ENCODE peak calls at places on chromosomes 6 and 20, in eight cellular contexts. One of them, this sample, is unnamed.

GRCh38 chr6:114541794-114542193 is 199.0 kb upstream of the HS3ST5 start:
- DNase-seq in activated CD8-positive, alpha-beta memory T cell treated with anti-CD3 and anti-CD28 coated beads, Interleukin-2, amount 50 U/mL, for 4 hours: no peak
- DNase-seq in caudate nucleus: no peak
- DNase-seq in DMS153: no peak
- DNase-seq in GM13977: no peak
- DNase-seq in iris pigment epithelial cell: no peak
- DNase-seq in effector memory CD4-positive, alpha-beta T cell: no peak
- DNase-seq in choroid plexus epithelial cell: no peak
- DNase-seq in this sample: no peak

GRCh38 chr6:82143041-82143481 is 104.5 kb downstream of the IBTK start:
- DNase-seq in activated CD8-positive, alpha-beta memory T cell treated with anti-CD3 and anti-CD28 coated beads, Interleukin-2, amount 50 U/mL, for 4 hours: no peak
- DNase-seq in caudate nucleus: no peak
- DNase-seq in DMS153: no peak
- DNase-seq in GM13977: no peak
- DNase-seq in iris pigment epithelial cell: peak; percentile 91
- DNase-seq in effector memory CD4-positive, alpha-beta T cell: no peak
- DNase-seq in choroid plexus epithelial cell: no peak
- DNase-seq in this sample: no peak

GRCh38 chr20:52193133-52193532 is 1.6 kb upstream of the ZFP64 start:
- DNase-seq in activated CD8-positive, alpha-beta memory T cell treated with anti-CD3 and anti-CD28 coated beads, Interleukin-2, amount 50 U/mL, for 4 hours: no peak
- DNase-seq in caudate nucleus: no peak
- DNase-seq in DMS153: peak; percentile 16
- DNase-seq in GM13977: no peak
- DNase-seq in iris pigment epithelial cell: no peak
- DNase-seq in effector memory CD4-positive, alpha-beta T cell: no peak
- DNase-seq in choroid plexus epithelial cell: no peak
- DNase-seq in this sample: no peak

GRCh38 chr6:44176935-44177509 is 18.4 kb downstream of the CAPN11 start:
- DNase-seq in activated CD8-positive, alpha-beta memory T cell treated with anti-CD3 and anti-CD28 coated beads, Interleukin-2, amount 50 U/mL, for 4 hours: no peak
- DNase-seq in caudate nucleus: no peak
- DNase-seq in DMS153: no peak
- DNase-seq in GM13977: peak; percentile 75
- DNase-seq in iris pigment epithelial cell: no peak
- DNase-seq in effector memory CD4-positive, alpha-beta T cell: no peak
- DNase-seq in choroid plexus epithelial cell: no peak
- DNase-seq in this sample: no peak

GRCh38 chr6:43723737-43724295 is 36.2 kb upstream of the MRPS18A start:
- DNase-seq in activated CD8-positive, alpha-beta memory T cell treated with anti-CD3 and anti-CD28 coated beads, Interleukin-2, amount 50 U/mL, for 4 hours: peak; percentile 74
- DNase-seq in caudate nucleus: no peak
- DNase-seq in DMS153: peak; percentile 74
- DNase-seq in GM13977: peak; percentile 80
- DNase-seq in iris pigment epithelial cell: peak; percentile 64
- DNase-seq in effector memory CD4-positive, alpha-beta T cell: peak; percentile 53
- DNase-seq in choroid plexus epithelial cell: peak; percentile 83
- DNase-seq in this sample: no peak

GRCh38 chr6:116016846-116017545 is 43.7 kb downstream of the FRK start:
- DNase-seq in activated CD8-positive, alpha-beta memory T cell treated with anti-CD3 and anti-CD28 coated beads, Interleukin-2, amount 50 U/mL, for 4 hours: no peak
- DNase-seq in caudate nucleus: no peak
- DNase-seq in DMS153: peak; percentile 46
- DNase-seq in GM13977: no peak
- DNase-seq in iris pigment epithelial cell: no peak
- DNase-seq in effector memory CD4-positive, alpha-beta T cell: no peak
- DNase-seq in choroid plexus epithelial cell: peak; percentile 23
- DNase-seq in this sample: no peak

GRCh38 chr6:136753624-136754023 is 38.7 kb downstream of the MAP3K5 start:
- DNase-seq in activated CD8-positive, alpha-beta memory T cell treated with anti-CD3 and anti-CD28 coated beads, Interleukin-2, amount 50 U/mL, for 4 hours: peak; percentile 56
- DNase-seq in caudate nucleus: no peak
- DNase-seq in DMS153: no peak
- DNase-seq in GM13977: no peak
- DNase-seq in iris pigment epithelial cell: no peak
- DNase-seq in effector memory CD4-positive, alpha-beta T cell: peak; percentile 58
- DNase-seq in choroid plexus epithelial cell: no peak
- DNase-seq in this sample: no peak

GRCh38 chr6:79699606-79700005 is 68.5 kb downstream of the SH3BGRL2 start:
- DNase-seq in activated CD8-positive, alpha-beta memory T cell treated with anti-CD3 and anti-CD28 coated beads, Interleukin-2, amount 50 U/mL, for 4 hours: no peak
- DNase-seq in caudate nucleus: no peak
- DNase-seq in DMS153: no peak
- DNase-seq in GM13977: no peak
- DNase-seq in iris pigment epithelial cell: no peak
- DNase-seq in effector memory CD4-positive, alpha-beta T cell: no peak
- DNase-seq in choroid plexus epithelial cell: no peak
- DNase-seq in this sample: no peak

GRCh38 chr20:24990810-24991252 is 1.7 kb downstream of the APMAP start:
- DNase-seq in activated CD8-positive, alpha-beta memory T cell treated with anti-CD3 and anti-CD28 coated beads, Interleukin-2, amount 50 U/mL, for 4 hours: no peak
- DNase-seq in caudate nucleus: no peak
- DNase-seq in DMS153: no peak
- DNase-seq in GM13977: no peak
- DNase-seq in iris pigment epithelial cell: no peak
- DNase-seq in effector memory CD4-positive, alpha-beta T cell: no peak
- DNase-seq in choroid plexus epithelial cell: no peak
- DNase-seq in this sample: no peak

GRCh38 chr6:167329014-167329413 is 4.1 kb downstream of the TTLL2 start:
- DNase-seq in activated CD8-positive, alpha-beta memory T cell treated with anti-CD3 and anti-CD28 coated beads, Interleukin-2, amount 50 U/mL, for 4 hours: no peak
- DNase-seq in caudate nucleus: no peak
- DNase-seq in DMS153: no peak
- DNase-seq in GM13977: no peak
- DNase-seq in iris pigment epithelial cell: no peak
- DNase-seq in effector memory CD4-positive, alpha-beta T cell: no peak
- DNase-seq in choroid plexus epithelial cell: no peak
- DNase-seq in this sample: no peak

GRCh38 chr20:52204136-52204535 is 12.6 kb upstream of the ZFP64 start:
- DNase-seq in activated CD8-positive, alpha-beta memory T cell treated with anti-CD3 and anti-CD28 coated beads, Interleukin-2, amount 50 U/mL, for 4 hours: no peak
- DNase-seq in caudate nucleus: no peak
- DNase-seq in DMS153: no peak
- DNase-seq in GM13977: no peak
- DNase-seq in iris pigment epithelial cell: no peak
- DNase-seq in effector memory CD4-positive, alpha-beta T cell: no peak
- DNase-seq in choroid plexus epithelial cell: no peak
- DNase-seq in this sample: no peak

GRCh38 chr20:59470521-59470920 is 133.8 kb upstream of the PHACTR3 start:
- DNase-seq in activated CD8-positive, alpha-beta memory T cell treated with anti-CD3 and anti-CD28 coated beads, Interleukin-2, amount 50 U/mL, for 4 hours: no peak
- DNase-seq in caudate nucleus: no peak
- DNase-seq in DMS153: no peak
- DNase-seq in GM13977: no peak
- DNase-seq in iris pigment epithelial cell: no peak
- DNase-seq in effector memory CD4-positive, alpha-beta T cell: no peak
- DNase-seq in choroid plexus epithelial cell: no peak
- DNase-seq in this sample: no peak

GRCh38 chr6:131643262-131643631 is 6.1 kb downstream of the ENPP3 start:
- DNase-seq in activated CD8-positive, alpha-beta memory T cell treated with anti-CD3 and anti-CD28 coated beads, Interleukin-2, amount 50 U/mL, for 4 hours: no peak
- DNase-seq in caudate nucleus: no peak
- DNase-seq in DMS153: peak; percentile 86
- DNase-seq in GM13977: no peak
- DNase-seq in iris pigment epithelial cell: no peak
- DNase-seq in effector memory CD4-positive, alpha-beta T cell: no peak
- DNase-seq in choroid plexus epithelial cell: no peak
- DNase-seq in this sample: peak; percentile 17

GRCh38 chr20:13856356-13856755 is 71.5 kb downstream of the NDUFAF5 start:
- DNase-seq in activated CD8-positive, alpha-beta memory T cell treated with anti-CD3 and anti-CD28 coated beads, Interleukin-2, amount 50 U/mL, for 4 hours: no peak
- DNase-seq in caudate nucleus: no peak
- DNase-seq in DMS153: no peak
- DNase-seq in GM13977: no peak
- DNase-seq in iris pigment epithelial cell: no peak
- DNase-seq in effector memory CD4-positive, alpha-beta T cell: no peak
- DNase-seq in choroid plexus epithelial cell: no peak
- DNase-seq in this sample: no peak

GRCh38 chr20:47502271-47502730 is 614 bp downstream of the NCOA3 start:
- DNase-seq in activated CD8-positive, alpha-beta memory T cell treated with anti-CD3 and anti-CD28 coated beads, Interleukin-2, amount 50 U/mL, for 4 hours: peak; percentile 34
- DNase-seq in caudate nucleus: no peak
- DNase-seq in DMS153: no peak
- DNase-seq in GM13977: no peak
- DNase-seq in iris pigment epithelial cell: peak; percentile 16
- DNase-seq in effector memory CD4-positive, alpha-beta T cell: no peak
- DNase-seq in choroid plexus epithelial cell: peak; percentile 29
- DNase-seq in this sample: no peak

GRCh38 chr6:31784270-31784925 is 7.3 kb upstream of the VWA7 start:
- DNase-seq in activated CD8-positive, alpha-beta memory T cell treated with anti-CD3 and anti-CD28 coated beads, Interleukin-2, amount 50 U/mL, for 4 hours: no peak
- DNase-seq in caudate nucleus: no peak
- DNase-seq in DMS153: no peak
- DNase-seq in GM13977: no peak
- DNase-seq in iris pigment epithelial cell: no peak
- DNase-seq in effector memory CD4-positive, alpha-beta T cell: no peak
- DNase-seq in choroid plexus epithelial cell: no peak
- DNase-seq in this sample: no peak

GRCh38 chr6:36361071-36361470 is 24.4 kb upstream of the BNIP5 start:
- DNase-seq in activated CD8-positive, alpha-beta memory T cell treated with anti-CD3 and anti-CD28 coated beads, Interleukin-2, amount 50 U/mL, for 4 hours: no peak
- DNase-seq in caudate nucleus: no peak
- DNase-seq in DMS153: no peak
- DNase-seq in GM13977: no peak
- DNase-seq in iris pigment epithelial cell: no peak
- DNase-seq in effector memory CD4-positive, alpha-beta T cell: no peak
- DNase-seq in choroid plexus epithelial cell: no peak
- DNase-seq in this sample: no peak

GRCh38 chr6:157891544-157892362 is 68.7 kb downstream of the SNX9 start:
- DNase-seq in activated CD8-positive, alpha-beta memory T cell treated with anti-CD3 and anti-CD28 coated beads, Interleukin-2, amount 50 U/mL, for 4 hours: no peak
- DNase-seq in caudate nucleus: no peak
- DNase-seq in DMS153: no peak
- DNase-seq in GM13977: no peak
- DNase-seq in iris pigment epithelial cell: peak; percentile 30
- DNase-seq in effector memory CD4-positive, alpha-beta T cell: no peak
- DNase-seq in choroid plexus epithelial cell: peak; percentile 32
- DNase-seq in this sample: no peak

GRCh38 chr6:329888-330691 is 37.8 kb downstream of the DUSP22 start:
- DNase-seq in activated CD8-positive, alpha-beta memory T cell treated with anti-CD3 and anti-CD28 coated beads, Interleukin-2, amount 50 U/mL, for 4 hours: no peak
- DNase-seq in caudate nucleus: no peak
- DNase-seq in DMS153: no peak
- DNase-seq in GM13977: no peak
- DNase-seq in iris pigment epithelial cell: no peak
- DNase-seq in effector memory CD4-positive, alpha-beta T cell: no peak
- DNase-seq in choroid plexus epithelial cell: no peak
- DNase-seq in this sample: no peak

GRCh38 chr6:98875375-98875774 is 41.0 kb downstream of the POU3F2 start:
- DNase-seq in activated CD8-positive, alpha-beta memory T cell treated with anti-CD3 and anti-CD28 coated beads, Interleukin-2, amount 50 U/mL, for 4 hours: no peak
- DNase-seq in caudate nucleus: no peak
- DNase-seq in DMS153: no peak
- DNase-seq in GM13977: no peak
- DNase-seq in iris pigment epithelial cell: no peak
- DNase-seq in effector memory CD4-positive, alpha-beta T cell: no peak
- DNase-seq in choroid plexus epithelial cell: no peak
- DNase-seq in this sample: peak; percentile 13

GRCh38 chr20:62982124-62983075 is 24.4 kb downstream of the BHLHE23 start:
- DNase-seq in activated CD8-positive, alpha-beta memory T cell treated with anti-CD3 and anti-CD28 coated beads, Interleukin-2, amount 50 U/mL, for 4 hours: no peak
- DNase-seq in caudate nucleus: no peak
- DNase-seq in DMS153: no peak
- DNase-seq in GM13977: no peak
- DNase-seq in iris pigment epithelial cell: no peak
- DNase-seq in effector memory CD4-positive, alpha-beta T cell: no peak
- DNase-seq in choroid plexus epithelial cell: no peak
- DNase-seq in this sample: no peak

GRCh38 chr6:66930559-66931290 is 1223.7 kb upstream of the EYS start:
- DNase-seq in activated CD8-positive, alpha-beta memory T cell treated with anti-CD3 and anti-CD28 coated beads, Interleukin-2, amount 50 U/mL, for 4 hours: no peak
- DNase-seq in caudate nucleus: no peak
- DNase-seq in DMS153: no peak
- DNase-seq in GM13977: no peak
- DNase-seq in iris pigment epithelial cell: peak; percentile 64
- DNase-seq in effector memory CD4-positive, alpha-beta T cell: no peak
- DNase-seq in choroid plexus epithelial cell: peak; percentile 76
- DNase-seq in this sample: no peak

GRCh38 chr6:109079981-109080380 is 14.7 kb downstream of the SESN1 start:
- DNase-seq in activated CD8-positive, alpha-beta memory T cell treated with anti-CD3 and anti-CD28 coated beads, Interleukin-2, amount 50 U/mL, for 4 hours: no peak
- DNase-seq in caudate nucleus: peak; percentile 36
- DNase-seq in DMS153: no peak
- DNase-seq in GM13977: no peak
- DNase-seq in iris pigment epithelial cell: no peak
- DNase-seq in effector memory CD4-positive, alpha-beta T cell: no peak
- DNase-seq in choroid plexus epithelial cell: peak; percentile 27
- DNase-seq in this sample: peak; percentile 5

GRCh38 chr6:2171728-2172127 is 73.7 kb downstream of the GMDS start:
- DNase-seq in activated CD8-positive, alpha-beta memory T cell treated with anti-CD3 and anti-CD28 coated beads, Interleukin-2, amount 50 U/mL, for 4 hours: no peak
- DNase-seq in caudate nucleus: no peak
- DNase-seq in DMS153: no peak
- DNase-seq in GM13977: no peak
- DNase-seq in iris pigment epithelial cell: no peak
- DNase-seq in effector memory CD4-positive, alpha-beta T cell: no peak
- DNase-seq in choroid plexus epithelial cell: peak; percentile 32
- DNase-seq in this sample: no peak

This sample was measured in amygdala.